ENCODE peak calls at places on chromosomes 13 and 19, in six cellular contexts. F is RWPE2; S is hepatocyte; O is astrocyte; W is CD8-positive, alpha-beta memory T cell; K is Caco-2. B is an unnamed sample.
A peak's percentile ranks its signal among the peaks of the same experiment; 100 is the strongest.

GRCh38 chr19:5085566-5085965 is 116.7 kb downstream of the KDM4B start:
- DNase-seq in F (no peak), S (no peak), O (no peak), W (no peak), K (no peak), B (no peak)

GRCh38 chr19:2057484-2058469 is 6.7 kb upstream of the MKNK2 start:
- DNase-seq in F (no peak), S (no peak), O (no peak), W (no peak), K (no peak), B (no peak)

GRCh38 chr19:33689138-33689746 is 67.5 kb downstream of the CHST8 start:
- DNase-seq in F (peak; percentile 47), S (no peak), O (no peak), W (no peak), K (no peak), B (no peak)

GRCh38 chr13:80173224-80173623 is 167.7 kb downstream of the SPRY2 start:
- DNase-seq in F (no peak), S (no peak), O (no peak), W (no peak), K (no peak), B (no peak)

GRCh38 chr13:111564657-111565056 is 244.2 kb downstream of the TEX29 start:
- DNase-seq in F (no peak), S (no peak), O (no peak), W (no peak), K (no peak), B (no peak)

GRCh38 chr13:73902296-73902695 is 231.9 kb downstream of the KLF12 start:
- DNase-seq in F (no peak), S (no peak), O (no peak), W (no peak), K (no peak), B (no peak)

GRCh38 chr13:80726895-80727294 is 386.0 kb upstream of the SPRY2 start:
- DNase-seq in F (no peak), S (no peak), O (no peak), W (no peak), K (no peak), B (no peak)

GRCh38 chr19:49216076-49216475 is 58.5 kb downstream of the TRPM4 start:
- DNase-seq in F (no peak), S (no peak), O (peak; percentile 68), W (no peak), K (no peak), B (peak; percentile 27)

GRCh38 chr19:55545913-55546495 is 661 bp upstream of the SBK3 start:
- DNase-seq in F (no peak), S (no peak), O (no peak), W (no peak), K (no peak), B (no peak)

GRCh38 chr13:96849091-96849490 is 145.2 kb downstream of the OXGR1 start:
- DNase-seq in F (no peak), S (no peak), O (no peak), W (no peak), K (no peak), B (no peak)

GRCh38 chr13:110261166-110262081 is 45.5 kb downstream of the COL4A1 start:
- DNase-seq in F (no peak), S (no peak), O (no peak), W (no peak), K (no peak), B (peak; percentile 22)

GRCh38 chr19:4456566-4456842 is 1.1 kb downstream of the UBXN6 start:
- DNase-seq in F (no peak), S (peak; percentile 86), O (peak; percentile 63), W (no peak), K (no peak), B (peak; percentile 54)

GRCh38 chr13:32428581-32429072 is 697 bp upstream of the N4BP2L1 start:
- DNase-seq in F (no peak), S (no peak), O (no peak), W (no peak), K (no peak), B (no peak)

GRCh38 chr13:71625694-71626093 is 241.3 kb downstream of the DACH1 start:
- DNase-seq in F (no peak), S (no peak), O (peak; percentile 62), W (no peak), K (no peak), B (peak; percentile 38)

GRCh38 chr19:13225085-13225484 is 74.9 kb downstream of the IER2 start:
- DNase-seq in F (no peak), S (no peak), O (no peak), W (no peak), K (no peak), B (no peak)

GRCh38 chr19:47157455-47158321 is 27.1 kb downstream of the SAE1 start:
- DNase-seq in F (no peak), S (peak; percentile 26), O (peak; percentile 89), W (peak; percentile 21), K (peak; percentile 45), B (peak; percentile 42)

GRCh38 chr19:48543121-48543710 is 8.8 kb upstream of the SULT2B1 start:
- DNase-seq in F (peak; percentile 93), S (no peak), O (peak; percentile 19), W (no peak), K (peak; percentile 52), B (peak; percentile 88)

GRCh38 chr13:56015919-56016318 is 1124.8 kb upstream of the PRR20A start:
- DNase-seq in F (no peak), S (no peak), O (no peak), W (no peak), K (no peak), B (no peak)

GRCh38 chr13:80556291-80556690 is 215.4 kb upstream of the SPRY2 start:
- DNase-seq in F (no peak), S (no peak), O (no peak), W (no peak), K (no peak), B (no peak)

GRCh38 chr19:14763497-14764145 is 14.7 kb downstream of the ADGRE2 start:
- DNase-seq in F (no peak), S (no peak), O (no peak), W (no peak), K (no peak), B (no peak)

GRCh38 chr13:104577029-104577820 is 1511.0 kb upstream of the SLC10A2 start:
- DNase-seq in F (no peak), S (no peak), O (peak; percentile 71), W (no peak), K (no peak), B (no peak)

GRCh38 chr13:49584771-49585182 is 581 bp downstream of the RCBTB1 start:
- DNase-seq in F (no peak), S (peak; percentile 12), O (no peak), W (no peak), K (no peak), B (no peak)

GRCh38 chr19:4914736-4915501 is 5.6 kb downstream of the UHRF1 start:
- DNase-seq in F (peak; percentile 94), S (peak; percentile 85), O (peak; percentile 82), W (peak; percentile 76), K (peak; percentile 49), B (peak; percentile 87)

GRCh38 chr19:1672038-1672768 is 19.8 kb upstream of the TCF3 start:
- DNase-seq in F (peak; percentile 47), S (peak; percentile 75), O (no peak), W (peak; percentile 43), K (no peak), B (no peak)

GRCh38 chr13:106649495-106649894 is 81.6 kb upstream of the ARGLU1 start:
- DNase-seq in F (no peak), S (peak; percentile 69), O (peak; percentile 51), W (no peak), K (no peak), B (peak; percentile 85)

GRCh38 chr19:14425696-14426138 is 6.6 kb upstream of the DDX39A start:
- DNase-seq in F (no peak), S (no peak), O (peak; percentile 50), W (no peak), K (no peak), B (no peak)

GRCh38 chr19:46745521-46746280 is at the start of gene FKRP:
- DNase-seq in F (peak; percentile 61), S (peak; percentile 60), O (no peak), W (peak; percentile 19), K (peak; percentile 55), B (no peak)

GRCh38 chr13:77521194-77521593 is 14.3 kb upstream of the SCEL start:
- DNase-seq in F (peak; percentile 79), S (no peak), O (peak; percentile 38), W (no peak), K (no peak), B (peak; percentile 97)

GRCh38 chr13:20270163-20270865 is 38.2 kb upstream of the GJB6 start:
- DNase-seq in F (no peak), S (peak; percentile 40), O (peak; percentile 37), W (no peak), K (no peak), B (peak; percentile 69)

GRCh38 chr19:4360641-4361151 is 17.3 kb downstream of the MPND start:
- DNase-seq in F (peak; percentile 56), S (peak; percentile 52), O (no peak), W (no peak), K (no peak), B (no peak)

GRCh38 chr19:54282706-54283105 is 1.8 kb upstream of the LILRB2 start:
- DNase-seq in F (no peak), S (no peak), O (no peak), W (no peak), K (no peak), B (no peak)

GRCh38 chr13:76812971-76813691 is 73.1 kb downstream of the KCTD12 start:
- DNase-seq in F (no peak), S (no peak), O (no peak), W (no peak), K (no peak), B (no peak)

GRCh38 chr19:34365463-34366401 is 736 bp downstream of the GPI start:
- DNase-seq in F (no peak), S (peak; percentile 61), O (peak; percentile 23), W (no peak), K (no peak), B (peak; percentile 23)

GRCh38 chr19:19650331-19650730 is 6.9 kb upstream of the GMIP start:
- DNase-seq in F (no peak), S (no peak), O (no peak), W (no peak), K (no peak), B (no peak)
- H3K36me3 ChIP-seq in F (peaks cover 64% of the 10 kb centered on the region), S (no peaks in the 10 kb centered on the region), O (peaks cover 28% of the 10 kb centered on the region), W (peaks cover 39% of the 10 kb centered on the region), K (no peaks in the 10 kb centered on the region), B (peaks cover 60% of the 10 kb centered on the region)

GRCh38 chr19:52889931-52890330 is 7.5 kb downstream of the ZNF320 start:
- DNase-seq in F (no peak), S (no peak), O (no peak), W (no peak), K (peak; percentile 43), B (no peak)
- H3K36me3 ChIP-seq in F (peaks cover 27% of the 10 kb centered on the region), S (peaks cover 14% of the 10 kb centered on the region), O (peaks cover 5% of the 10 kb centered on the region), W (peaks cover 11% of the 10 kb centered on the region), K (peaks cover 2% of the 10 kb centered on the region), B (peaks cover 8% of the 10 kb centered on the region)

GRCh38 chr19:41896581-41896942 is 13.6 kb downstream of the ARHGEF1 start:
- DNase-seq in F (no peak), S (no peak), O (no peak), W (no peak), K (no peak), B (no peak)
- H3K36me3 ChIP-seq in F (peaks cover 69% of the 10 kb centered on the region), S (no peaks in the 10 kb centered on the region), O (peaks cover 19% of the 10 kb centered on the region), W (peaks cover 74% of the 10 kb centered on the region), K (peaks cover 2% of the 10 kb centered on the region), B (peaks cover 22% of the 10 kb centered on the region)

DNA sequence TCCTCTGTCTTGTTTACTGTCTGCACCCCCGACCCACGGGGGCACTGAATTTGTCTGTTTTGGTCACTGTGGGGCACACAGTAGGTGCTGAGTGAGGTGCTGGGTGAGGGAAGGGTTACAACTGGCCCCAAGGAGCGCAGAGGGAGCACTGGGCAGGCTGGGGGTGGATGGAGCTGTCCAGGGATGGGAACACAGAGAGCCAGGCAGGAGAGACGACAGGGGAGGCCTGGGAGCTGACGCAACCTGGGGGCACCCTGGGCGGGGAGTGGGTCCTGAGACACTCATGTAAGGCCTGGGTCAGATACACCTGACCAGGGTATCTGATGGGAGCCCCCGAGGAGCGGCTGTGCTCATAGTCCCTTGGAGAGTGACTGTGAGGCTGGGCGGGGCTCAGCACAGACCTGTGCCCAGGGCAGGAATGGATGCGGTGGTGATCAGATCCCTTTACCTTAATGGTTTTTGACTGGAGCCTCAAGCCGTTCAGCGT is 24.8 kb downstream of the ELAVL1 start:
- DNase-seq in F (peak; percentile 51), S (no peak), O (no peak), W (no peak), K (no peak), B (no peak)
- H3K36me3 ChIP-seq in F (peaks cover 66% of the 10 kb centered on the region), S (no peaks in the 10 kb centered on the region), O (peaks cover 5% of the 10 kb centered on the region), W (peaks cover 26% of the 10 kb centered on the region), K (no peaks in the 10 kb centered on the region), B (peaks cover 43% of the 10 kb centered on the region)